ENCODE peak calls at places on chromosomes 4 and X, in seven cellular contexts. One of them, this sample, is unnamed.

GRCh38 chrX:9682456-9682855 is 83.2 kb downstream of the GPR143 start:
- DNase-seq in H1: no peak
- DNase-seq in fibroblast of mammary gland: peak; percentile 17
- DNase-seq in MM.1S: no peak
- DNase-seq in mesendoderm: peak; percentile 40
- DNase-seq in transverse colon: peak; percentile 16
- DNase-seq in CD4-positive, alpha-beta memory T cell: no peak
- DNase-seq in this sample: peak; percentile 20

GRCh38 chr4:1008840-1009646 is 2.4 kb upstream of the FGFRL1 start:
- DNase-seq in H1: no peak
- DNase-seq in fibroblast of mammary gland: no peak
- DNase-seq in MM.1S: no peak
- DNase-seq in mesendoderm: peak; percentile 23
- DNase-seq in transverse colon: peak; percentile 53
- DNase-seq in CD4-positive, alpha-beta memory T cell: peak; percentile 36
- DNase-seq in this sample: peak; percentile 56

GRCh38 chr4:184705692-184706091 is 28.2 kb downstream of the CENPU start:
- DNase-seq in H1: no peak
- DNase-seq in fibroblast of mammary gland: no peak
- DNase-seq in MM.1S: peak; percentile 85
- DNase-seq in mesendoderm: no peak
- DNase-seq in transverse colon: no peak
- DNase-seq in CD4-positive, alpha-beta memory T cell: peak; percentile 6
- DNase-seq in this sample: no peak

GRCh38 chr4:174550541-174550940 is 28.3 kb upstream of the HPGD start:
- DNase-seq in H1: no peak
- DNase-seq in fibroblast of mammary gland: no peak
- DNase-seq in MM.1S: no peak
- DNase-seq in mesendoderm: peak; percentile 81
- DNase-seq in transverse colon: no peak
- DNase-seq in CD4-positive, alpha-beta memory T cell: no peak
- DNase-seq in this sample: no peak

GRCh38 chr4:152605641-152606304 is 69.9 kb upstream of the FBXW7 start:
- DNase-seq in H1: no peak
- DNase-seq in fibroblast of mammary gland: peak; percentile 78
- DNase-seq in MM.1S: no peak
- DNase-seq in mesendoderm: peak; percentile 94
- DNase-seq in transverse colon: no peak
- DNase-seq in CD4-positive, alpha-beta memory T cell: no peak
- DNase-seq in this sample: peak; percentile 22

GRCh38 chr4:54231419-54232150 is 2.5 kb downstream of the PDGFRA start:
- DNase-seq in H1: no peak
- DNase-seq in fibroblast of mammary gland: peak; percentile 65
- DNase-seq in MM.1S: no peak
- DNase-seq in mesendoderm: peak; percentile 61
- DNase-seq in transverse colon: no peak
- DNase-seq in CD4-positive, alpha-beta memory T cell: no peak
- DNase-seq in this sample: peak; percentile 20

GRCh38 chr4:151676301-151676700 is 84.5 kb downstream of the GATB start:
- DNase-seq in H1: no peak
- DNase-seq in fibroblast of mammary gland: peak; percentile 95
- DNase-seq in MM.1S: no peak
- DNase-seq in mesendoderm: no peak
- DNase-seq in transverse colon: no peak
- DNase-seq in CD4-positive, alpha-beta memory T cell: no peak
- DNase-seq in this sample: peak; percentile 10

GRCh38 chr4:128249787-128250668 is 37.6 kb downstream of the PGRMC2 start:
- DNase-seq in H1: no peak
- DNase-seq in fibroblast of mammary gland: peak; percentile 35
- DNase-seq in MM.1S: no peak
- DNase-seq in mesendoderm: peak; percentile 48
- DNase-seq in transverse colon: no peak
- DNase-seq in CD4-positive, alpha-beta memory T cell: no peak
- DNase-seq in this sample: no peak

GRCh38 chrX:10006086-10006485 is 38.9 kb downstream of the CLDN34 start:
- DNase-seq in H1: no peak
- DNase-seq in fibroblast of mammary gland: no peak
- DNase-seq in MM.1S: no peak
- DNase-seq in mesendoderm: no peak
- DNase-seq in transverse colon: no peak
- DNase-seq in CD4-positive, alpha-beta memory T cell: no peak
- DNase-seq in this sample: no peak

GRCh38 chr4:149595500-149595899 is 220.1 kb downstream of the IQCM start:
- DNase-seq in H1: no peak
- DNase-seq in fibroblast of mammary gland: no peak
- DNase-seq in MM.1S: no peak
- DNase-seq in mesendoderm: peak; percentile 3
- DNase-seq in transverse colon: no peak
- DNase-seq in CD4-positive, alpha-beta memory T cell: no peak
- DNase-seq in this sample: no peak

GRCh38 chrX:39022106-39022505 is 220.8 kb downstream of the MID1IP1 start:
- DNase-seq in H1: no peak
- DNase-seq in fibroblast of mammary gland: peak; percentile 33
- DNase-seq in MM.1S: no peak
- DNase-seq in mesendoderm: no peak
- DNase-seq in transverse colon: no peak
- DNase-seq in CD4-positive, alpha-beta memory T cell: no peak
- DNase-seq in this sample: no peak

GRCh38 chrX:153473126-153473525 is 2.8 kb upstream of the HAUS7 start:
- DNase-seq in H1: no peak
- DNase-seq in fibroblast of mammary gland: no peak
- DNase-seq in MM.1S: no peak
- DNase-seq in mesendoderm: no peak
- DNase-seq in transverse colon: no peak
- DNase-seq in CD4-positive, alpha-beta memory T cell: no peak
- DNase-seq in this sample: no peak

GRCh38 chr4:144655491-144655890 is 9.5 kb downstream of the HHIP start:
- DNase-seq in H1: no peak
- DNase-seq in fibroblast of mammary gland: peak; percentile 53
- DNase-seq in MM.1S: no peak
- DNase-seq in mesendoderm: no peak
- DNase-seq in transverse colon: no peak
- DNase-seq in CD4-positive, alpha-beta memory T cell: no peak
- DNase-seq in this sample: no peak

GRCh38 chr4:188869581-188869980 is 730.3 kb downstream of the TRIML1 start:
- DNase-seq in H1: no peak
- DNase-seq in fibroblast of mammary gland: peak; percentile 24
- DNase-seq in MM.1S: no peak
- DNase-seq in mesendoderm: no peak
- DNase-seq in transverse colon: no peak
- DNase-seq in CD4-positive, alpha-beta memory T cell: no peak
- DNase-seq in this sample: no peak

GRCh38 chrX:140165849-140166248 is 200.5 kb upstream of the CXorf66 start:
- DNase-seq in H1: no peak
- DNase-seq in fibroblast of mammary gland: no peak
- DNase-seq in MM.1S: no peak
- DNase-seq in mesendoderm: no peak
- DNase-seq in transverse colon: no peak
- DNase-seq in CD4-positive, alpha-beta memory T cell: no peak
- DNase-seq in this sample: no peak

GRCh38 chrX:50081282-50081955 is 119.4 kb downstream of the AKAP4 start:
- DNase-seq in H1: no peak
- DNase-seq in fibroblast of mammary gland: peak; percentile 13
- DNase-seq in MM.1S: no peak
- DNase-seq in mesendoderm: peak; percentile 56
- DNase-seq in transverse colon: peak; percentile 27
- DNase-seq in CD4-positive, alpha-beta memory T cell: no peak
- DNase-seq in this sample: peak; percentile 54

GRCh38 chr4:71322425-71322824 is 16.4 kb upstream of the SLC4A4 start:
- DNase-seq in H1: no peak
- DNase-seq in fibroblast of mammary gland: no peak
- DNase-seq in MM.1S: no peak
- DNase-seq in mesendoderm: no peak
- DNase-seq in transverse colon: no peak
- DNase-seq in CD4-positive, alpha-beta memory T cell: no peak
- DNase-seq in this sample: no peak

GRCh38 chrX:74492720-74493201 is 71.5 kb downstream of the SLC16A2 start:
- DNase-seq in H1: no peak
- DNase-seq in fibroblast of mammary gland: peak; percentile 1
- DNase-seq in MM.1S: no peak
- DNase-seq in mesendoderm: peak; percentile 69
- DNase-seq in transverse colon: no peak
- DNase-seq in CD4-positive, alpha-beta memory T cell: no peak
- DNase-seq in this sample: no peak

GRCh38 chrX:65643046-65643785 is 24.2 kb upstream of the MSN start:
- DNase-seq in H1: no peak
- DNase-seq in fibroblast of mammary gland: peak; percentile 36
- DNase-seq in MM.1S: no peak
- DNase-seq in mesendoderm: peak; percentile 2
- DNase-seq in transverse colon: no peak
- DNase-seq in CD4-positive, alpha-beta memory T cell: no peak
- DNase-seq in this sample: no peak

GRCh38 chr4:71009091-71009490 is 15.6 kb downstream of the DCK start:
- DNase-seq in H1: no peak
- DNase-seq in fibroblast of mammary gland: peak; percentile 72
- DNase-seq in MM.1S: no peak
- DNase-seq in mesendoderm: no peak
- DNase-seq in transverse colon: no peak
- DNase-seq in CD4-positive, alpha-beta memory T cell: no peak
- DNase-seq in this sample: no peak

GRCh38 chrX:13689519-13690211 is 737 bp downstream of the RAB9A start:
- DNase-seq in H1: no peak
- DNase-seq in fibroblast of mammary gland: peak; percentile 50
- DNase-seq in MM.1S: no peak
- DNase-seq in mesendoderm: peak; percentile 53
- DNase-seq in transverse colon: no peak
- DNase-seq in CD4-positive, alpha-beta memory T cell: no peak
- DNase-seq in this sample: no peak

GRCh38 chrX:103215768-103216085 is 819 bp downstream of the BEX4 start:
- DNase-seq in H1: no peak
- DNase-seq in fibroblast of mammary gland: no peak
- DNase-seq in MM.1S: no peak
- DNase-seq in mesendoderm: no peak
- DNase-seq in transverse colon: no peak
- DNase-seq in CD4-positive, alpha-beta memory T cell: no peak
- DNase-seq in this sample: no peak

GRCh38 chr4:150257338-150257737 is 179.1 kb downstream of the DCLK2 start:
- DNase-seq in H1: no peak
- DNase-seq in fibroblast of mammary gland: no peak
- DNase-seq in MM.1S: no peak
- DNase-seq in mesendoderm: no peak
- DNase-seq in transverse colon: peak; percentile 76
- DNase-seq in CD4-positive, alpha-beta memory T cell: no peak
- DNase-seq in this sample: no peak

DNA sequence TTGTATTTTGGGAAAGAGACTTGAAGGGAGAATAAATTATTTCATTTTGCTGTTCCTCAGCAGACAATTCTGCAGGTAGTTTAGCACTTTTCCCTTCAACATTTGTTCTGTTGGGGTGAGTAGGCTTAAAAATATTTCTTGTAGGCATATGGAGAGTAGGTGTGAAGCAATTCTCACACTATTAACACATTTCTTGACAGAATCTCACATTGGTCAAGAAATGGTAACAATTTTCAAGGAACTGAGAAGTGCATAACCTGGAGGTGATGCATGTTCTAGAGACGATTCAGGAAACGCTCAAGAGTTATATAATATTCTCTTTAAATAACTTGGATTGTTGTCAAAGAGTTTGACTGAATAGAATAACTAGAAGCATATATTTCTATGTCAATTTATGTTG is 658.2 kb downstream of the STIM2 start:
- DNase-seq in H1: no peak
- DNase-seq in fibroblast of mammary gland: no peak
- DNase-seq in MM.1S: no peak
- DNase-seq in mesendoderm: peak; percentile 71
- DNase-seq in transverse colon: no peak
- DNase-seq in CD4-positive, alpha-beta memory T cell: no peak
- DNase-seq in this sample: no peak
- H3K4me3 ChIP-seq in H1: no peak overlapping the region
- H3K4me3 ChIP-seq in fibroblast of mammary gland: no peak overlapping the region
- H3K4me3 ChIP-seq in MM.1S: no peak overlapping the region
- H3K4me3 ChIP-seq in mesendoderm: no peak overlapping the region
- H3K4me3 ChIP-seq in transverse colon: no peak overlapping the region
- H3K4me3 ChIP-seq in CD4-positive, alpha-beta memory T cell: no peak overlapping the region
- H3K4me3 ChIP-seq in this sample: no peak overlapping the region

DNA sequence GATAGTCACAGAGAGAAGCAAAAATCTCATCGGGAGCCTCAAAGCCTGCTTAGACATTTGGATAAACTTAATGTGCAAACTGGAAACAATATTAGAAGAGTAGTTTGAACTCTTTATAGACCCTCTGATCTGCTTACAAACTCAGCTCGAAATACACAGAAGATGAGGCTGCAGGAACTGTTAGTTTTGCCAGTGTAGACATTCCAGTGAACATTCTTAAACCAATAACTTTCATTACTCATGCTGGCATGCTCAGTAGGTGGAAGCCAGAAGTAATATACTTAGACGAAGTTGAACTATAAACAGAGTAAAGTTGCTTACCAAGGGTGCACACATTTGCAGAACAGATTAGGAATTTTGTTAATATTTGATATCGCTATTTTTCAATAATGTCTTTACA is 303.5 kb downstream of the ANKRD50 start:
- DNase-seq in H1: no peak
- DNase-seq in fibroblast of mammary gland: peak; percentile 23
- DNase-seq in MM.1S: no peak
- DNase-seq in mesendoderm: no peak
- DNase-seq in transverse colon: no peak
- DNase-seq in CD4-positive, alpha-beta memory T cell: no peak
- DNase-seq in this sample: no peak
- H3K4me3 ChIP-seq in H1: no peak overlapping the region
- H3K4me3 ChIP-seq in fibroblast of mammary gland: no peak overlapping the region
- H3K4me3 ChIP-seq in MM.1S: no peak overlapping the region
- H3K4me3 ChIP-seq in mesendoderm: no peak overlapping the region
- H3K4me3 ChIP-seq in transverse colon: no peak overlapping the region
- H3K4me3 ChIP-seq in CD4-positive, alpha-beta memory T cell: no peak overlapping the region
- H3K4me3 ChIP-seq in this sample: no peak overlapping the region

DNA sequence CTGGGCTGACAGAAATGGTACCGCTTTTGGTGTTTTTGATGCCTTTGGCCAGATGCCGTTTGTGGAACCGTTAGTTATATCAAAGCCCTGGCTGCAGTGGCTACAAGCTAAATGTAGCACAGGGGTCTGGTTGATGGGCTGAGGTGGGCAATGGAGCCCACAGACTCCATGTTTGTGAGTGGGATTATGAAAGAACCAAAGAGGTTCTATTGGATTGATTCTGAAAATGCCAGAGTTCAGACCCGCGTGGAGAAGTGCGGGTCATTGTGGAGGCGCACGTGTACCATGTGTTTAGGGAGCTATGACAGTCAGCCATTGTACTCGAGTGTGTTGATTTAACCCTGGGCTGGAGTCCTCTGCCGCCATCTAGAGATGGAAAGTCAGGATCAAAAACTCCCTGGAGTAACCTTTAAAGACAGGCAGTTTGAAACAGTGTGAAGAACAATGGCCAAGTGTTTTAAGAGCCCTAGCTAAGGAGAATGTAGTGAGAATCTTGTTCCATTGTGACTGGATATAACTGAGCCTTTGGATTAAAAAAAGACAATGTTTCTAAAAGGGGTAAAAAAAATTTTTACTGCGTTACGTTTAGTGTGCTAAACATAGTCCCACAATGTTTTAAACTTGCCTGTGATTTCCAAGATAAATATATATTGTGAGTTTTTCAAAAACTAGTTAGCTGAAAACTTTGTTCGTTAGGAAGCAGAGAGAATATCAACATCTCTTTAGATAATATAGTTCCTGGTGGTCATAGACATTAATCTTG is 12.7 kb downstream of the ART3 start:
- DNase-seq in H1: peak; percentile 59
- DNase-seq in fibroblast of mammary gland: peak; percentile 73
- DNase-seq in MM.1S: peak; percentile 64
- DNase-seq in mesendoderm: peak; percentile 91
- DNase-seq in transverse colon: peak; percentile 37
- DNase-seq in CD4-positive, alpha-beta memory T cell: no peak
- DNase-seq in this sample: peak; percentile 59
- H3K4me3 ChIP-seq in H1: no peak overlapping the region
- H3K4me3 ChIP-seq in fibroblast of mammary gland: no peak overlapping the region
- H3K4me3 ChIP-seq in MM.1S: no peak overlapping the region
- H3K4me3 ChIP-seq in mesendoderm: no peak overlapping the region
- H3K4me3 ChIP-seq in transverse colon: no peak overlapping the region
- H3K4me3 ChIP-seq in CD4-positive, alpha-beta memory T cell: no peak overlapping the region
- H3K4me3 ChIP-seq in this sample: no peak overlapping the region

GRCh38 chrX:75784689-75785491 is at the start of gene MAGEE2:
- DNase-seq in H1: no peak
- DNase-seq in fibroblast of mammary gland: no peak
- DNase-seq in MM.1S: no peak
- DNase-seq in mesendoderm: no peak
- DNase-seq in transverse colon: no peak
- DNase-seq in CD4-positive, alpha-beta memory T cell: no peak
- DNase-seq in this sample: peak; percentile 3
- H3K4me3 ChIP-seq in H1: no peak within 1 kb of the TSS
- H3K4me3 ChIP-seq in fibroblast of mammary gland: no peak within 1 kb of the TSS
- H3K4me3 ChIP-seq in MM.1S: no peak within 1 kb of the TSS
- H3K4me3 ChIP-seq in mesendoderm: no peak within 1 kb of the TSS
- H3K4me3 ChIP-seq in transverse colon: no peak within 1 kb of the TSS
- H3K4me3 ChIP-seq in CD4-positive, alpha-beta memory T cell: no peak within 1 kb of the TSS
- H3K4me3 ChIP-seq in this sample: no peak within 1 kb of the TSS

This sample was measured in body of pancreas.